ENCODE peak calls at places on chromosome 13, in ten cellular contexts. N is GM23338, W is lower lobe of right lung, G is tibial artery, Z is heart right ventricle, R is AG04450, U is suprapubic skin, V is MM.1S, J is pancreas, Q is tibial nerve. Y is an unnamed sample. For H3K27me3, the result is how much of the 10 kb centered on the place peaks cover.

GRCh38 chr13:36710396-36710795 is 36.6 kb downstream of the SERTM1 start:
- DNase-seq in N (no peak), W (no peak), G (no peak), Z (no peak), R (no peak), U (no peak), V (no peak), J (no peak), Q (no peak), Y (no peak)

GRCh38 chr13:50156140-50156539 is 140.9 kb downstream of the KCNRG start:
- DNase-seq in N (no peak), W (no peak), G (no peak), Z (no peak), R (peak), U (no peak), V (no peak), J (no peak), Q (no peak), Y (no peak)

GRCh38 chr13:100069278-100069677 is 19.6 kb upstream of the PCCA start:
- DNase-seq in N (no peak), W (no peak), G (no peak), Z (no peak), R (no peak), U (no peak), V (no peak), J (no peak), Q (no peak), Y (no peak)

GRCh38 chr13:71408416-71408815 is 458.6 kb downstream of the DACH1 start:
- DNase-seq in N (no peak), W (no peak), G (no peak), Z (no peak), R (no peak), U (no peak), V (no peak), J (no peak), Q (no peak), Y (no peak)

GRCh38 chr13:49464621-49465325 is 20.7 kb downstream of the SETDB2 start:
- DNase-seq in N (no peak), W (no peak), G (no peak), Z (no peak), R (no peak), U (no peak), V (no peak), J (no peak), Q (no peak), Y (no peak)

GRCh38 chr13:80047406-80047805 is 293.5 kb downstream of the SPRY2 start:
- DNase-seq in N (no peak), W (no peak), G (no peak), Z (no peak), R (peak), U (no peak), V (no peak), J (no peak), Q (no peak), Y (no peak)

GRCh38 chr13:113968463-113969310 is 5.2 kb downstream of the C13orf46 start:
- DNase-seq in N (no peak), W (peak), G (no peak), Z (no peak), R (no peak), U (no peak), V (no peak), J (no peak), Q (no peak), Y (no peak)

GRCh38 chr13:71374471-71375041 is 492.4 kb downstream of the DACH1 start:
- DNase-seq in N (no peak), W (no peak), G (no peak), Z (no peak), R (no peak), U (no peak), V (no peak), J (no peak), Q (no peak), Y (no peak)

GRCh38 chr13:40230833-40231266 is 435.6 kb downstream of the FOXO1 start:
- DNase-seq in N (no peak), W (no peak), G (no peak), Z (no peak), R (no peak), U (no peak), V (no peak), J (no peak), Q (no peak), Y (no peak)

GRCh38 chr13:102309110-102309509 is 92.7 kb downstream of the FGF14 start:
- DNase-seq in N (no peak), W (peak), G (no peak), Z (no peak), R (no peak), U (no peak), V (no peak), J (no peak), Q (no peak), Y (peak)

GRCh38 chr13:84430441-84430840 is 548.2 kb upstream of the SLITRK1 start:
- DNase-seq in N (no peak), W (no peak), G (no peak), Z (no peak), R (no peak), U (no peak), V (no peak), J (no peak), Q (no peak), Y (no peak)

GRCh38 chr13:113453962-113454361 is 674 bp upstream of the ADPRHL1 start:
- DNase-seq in N (no peak), W (no peak), G (no peak), Z (no peak), R (no peak), U (no peak), V (no peak), J (no peak), Q (no peak), Y (no peak)

GRCh38 chr13:43355774-43356173 is 332.4 kb downstream of the DNAJC15 start:
- DNase-seq in N (no peak), W (no peak), G (no peak), Z (no peak), R (no peak), U (no peak), V (no peak), J (no peak), Q (no peak), Y (no peak)

GRCh38 chr13:94656766-94657165 is 55.1 kb downstream of the GPR180 start:
- DNase-seq in N (peak), W (no peak), G (no peak), Z (no peak), R (peak), U (no peak), V (peak), J (no peak), Q (no peak), Y (no peak)

GRCh38 chr13:50575138-50575537 is 268.4 kb downstream of the DLEU7 start:
- DNase-seq in N (no peak), W (no peak), G (no peak), Z (no peak), R (no peak), U (no peak), V (no peak), J (no peak), Q (no peak), Y (no peak)

GRCh38 chr13:60226507-60226906 is 62.8 kb upstream of the DIAPH3 start:
- DNase-seq in N (peak), W (no peak), G (no peak), Z (no peak), R (peak), U (no peak), V (no peak), J (peak), Q (no peak), Y (no peak)
- TF ChIP-seq CTCF in N (peak), W (no peak), G (no peak), Z (no peak), R (peak), U (peak), V (no peak), J (no peak), Q (no peak), Y (no peak)

DNA sequence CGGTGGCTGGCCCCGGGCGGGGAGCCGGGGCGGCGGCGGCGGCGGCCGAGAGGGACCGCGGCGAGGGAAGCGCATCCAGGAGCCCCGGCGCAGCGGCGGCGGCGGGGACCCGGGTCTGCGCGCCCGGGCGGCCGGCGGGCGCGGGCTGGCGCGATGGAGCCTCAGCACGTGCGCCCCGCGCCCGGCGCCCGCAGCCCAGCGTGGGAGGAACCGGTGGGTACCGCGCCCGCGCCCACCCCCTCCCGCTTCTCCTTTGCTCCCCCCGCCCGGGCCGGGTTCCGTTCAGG is 7.8 kb upstream of the DGKH start:
- DNase-seq in N (no peak), W (no peak), G (no peak), Z (no peak), R (no peak), U (no peak), V (no peak), J (no peak), Q (no peak), Y (no peak)
- H3K27me3 ChIP-seq in N (half or more), W (under half), G (under half), Z (under half), R (under half), U (under half), V (under half), J (under half), Q (under half), Y (under half)

GRCh38 chr13:45332831-45333219 is 8.2 kb downstream of the TPT1 start:
- DNase-seq in N (peak), W (no peak), G (no peak), Z (no peak), R (no peak), U (no peak), V (no peak), J (no peak), Q (no peak), Y (no peak)
- H3K27ac ChIP-seq in N (peak), W (no peak), G (no peak), Z (no peak), R (no peak), U (no peak), V (no peak), J (no peak), Q (peak), Y (peak)

GRCh38 chr13:38758278-38758677 is 71.4 kb downstream of the FREM2 start:
- DNase-seq in N (no peak), W (no peak), G (no peak), Z (no peak), R (no peak), U (no peak), V (no peak), J (no peak), Q (no peak), Y (no peak)

GRCh38 chr13:38766799-38767198 is 79.9 kb downstream of the FREM2 start:
- DNase-seq in N (no peak), W (no peak), G (no peak), Z (no peak), R (no peak), U (no peak), V (no peak), J (no peak), Q (no peak), Y (no peak)

GRCh38 chr13:38767506-38768265 is 80.8 kb downstream of the FREM2 start:
- DNase-seq in N (no peak), W (no peak), G (no peak), Z (no peak), R (no peak), U (no peak), V (no peak), J (no peak), Q (no peak), Y (no peak)

GRCh38 chr13:38759390-38759789 is 72.5 kb downstream of the FREM2 start:
- DNase-seq in N (no peak), W (no peak), G (no peak), Z (no peak), R (no peak), U (no peak), V (no peak), J (no peak), Q (no peak), Y (no peak)

DNA sequence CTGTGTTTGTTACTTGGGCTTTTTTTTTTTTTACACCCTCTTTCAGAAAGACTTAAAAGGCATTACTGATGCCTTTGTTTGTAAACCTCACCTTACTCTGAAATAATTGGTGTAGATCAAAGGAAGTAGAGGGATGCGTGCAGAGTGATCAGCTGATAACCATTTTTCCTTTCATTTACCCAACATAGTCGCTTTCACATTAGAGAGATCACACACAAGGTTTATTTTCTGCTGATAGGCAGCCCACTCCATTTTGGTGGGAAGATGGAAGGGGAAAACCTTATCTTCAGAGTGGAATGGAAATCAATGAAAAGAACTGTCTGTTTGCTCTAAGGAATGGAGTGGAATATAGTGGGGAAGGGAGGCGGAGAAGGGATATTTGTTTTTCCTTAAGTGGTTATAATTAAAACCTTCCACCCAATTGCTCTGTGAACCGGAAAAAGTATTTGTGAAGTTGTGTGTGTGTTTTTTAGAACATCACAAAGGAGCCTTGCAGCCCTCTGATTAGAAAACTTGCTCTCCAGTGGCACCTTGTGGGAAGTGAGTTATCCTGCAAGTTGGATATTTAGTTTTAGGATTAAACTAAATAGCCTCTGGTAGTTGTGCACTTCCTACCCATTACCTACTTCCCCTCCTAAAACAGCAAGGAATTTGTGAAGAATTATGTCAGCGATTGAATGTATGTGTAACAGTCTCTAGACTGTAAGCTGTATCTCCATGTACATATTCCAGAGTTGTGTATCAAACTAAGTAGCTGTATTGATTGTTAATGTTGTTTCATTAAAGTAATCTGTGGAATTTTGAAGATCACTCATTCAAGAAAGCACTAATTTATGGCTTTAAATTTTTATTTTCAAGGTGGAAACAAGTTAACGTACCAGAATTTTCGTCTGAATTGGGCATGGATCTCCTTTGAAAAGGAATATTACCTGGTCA is 76.8 kb downstream of the FREM2 start:
- DNase-seq in N (peak), W (no peak), G (no peak), Z (no peak), R (no peak), U (no peak), V (peak), J (peak), Q (no peak), Y (peak)
- TF ChIP-seq CTCF in N (peak), W (peak), G (peak), Z (peak), R (peak), U (peak), V (peak), J (peak), Q (peak), Y (peak)

DNA sequence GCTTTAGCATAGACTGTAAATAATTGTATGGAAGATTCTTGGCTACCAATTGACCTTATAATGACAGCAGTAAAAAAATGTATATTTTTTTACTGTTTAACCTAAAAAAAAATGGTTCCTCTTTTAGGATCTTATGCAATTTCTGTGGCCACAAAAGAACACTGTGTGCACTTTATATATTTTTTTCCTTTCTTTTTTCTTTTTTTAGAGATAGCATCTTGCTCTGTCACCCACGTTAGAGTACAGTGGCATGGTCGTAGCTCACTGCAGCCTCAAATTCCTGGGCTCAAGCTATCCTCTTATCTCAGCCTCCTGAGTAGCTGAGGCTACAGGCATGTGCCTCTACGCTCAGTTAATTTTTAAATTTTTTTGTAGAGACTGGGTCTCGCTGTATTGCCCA is 6.1 kb downstream of the FLT3 start:
- DNase-seq in N (no peak), W (no peak), G (no peak), Z (no peak), R (no peak), U (no peak), V (no peak), J (no peak), Q (no peak), Y (no peak)
- H3K27me3 ChIP-seq in N (under half), W (under half), G (under half), Z (half or more), R (under half), U (half or more), V (under half), J (under half), Q (under half), Y (under half)

GRCh38 chr13:46578590-46578975 is 25.6 kb downstream of the LRCH1 start:
- DNase-seq in N (no peak), W (no peak), G (no peak), Z (no peak), R (no peak), U (no peak), V (no peak), J (no peak), Q (no peak), Y (no peak)
- H3K27ac ChIP-seq in N (no peak), W (no peak), G (peak), Z (no peak), R (no peak), U (no peak), V (no peak), J (no peak), Q (peak), Y (no peak)